ENCODE peak calls at places on chromosomes 5 and 9, in nine cellular contexts. One of them, this sample, is unnamed.

GRCh38 chr5:17302590-17302989 is 85.2 kb downstream of the BASP1 start:
- DNase-seq in fibroblast of the aortic adventitia: peak
- DNase-seq in foreskin fibroblast: no peak
- DNase-seq in ovary: no peak
- DNase-seq in cardiac muscle cell: peak
- DNase-seq in lower lobe of right lung: no peak
- DNase-seq in A549: peak
- DNase-seq in transverse colon: no peak
- DNase-seq in CD8-positive, alpha-beta T cell: no peak
- DNase-seq in this sample: no peak

GRCh38 chr9:72718503-72718902 is 197.1 kb downstream of the TMC1 start:
- DNase-seq in fibroblast of the aortic adventitia: no peak
- DNase-seq in foreskin fibroblast: no peak
- DNase-seq in ovary: no peak
- DNase-seq in cardiac muscle cell: no peak
- DNase-seq in lower lobe of right lung: no peak
- DNase-seq in A549: no peak
- DNase-seq in transverse colon: no peak
- DNase-seq in CD8-positive, alpha-beta T cell: no peak
- DNase-seq in this sample: no peak

GRCh38 chr5:68762201-68762600 is 331.6 kb upstream of the SLC30A5 start:
- DNase-seq in fibroblast of the aortic adventitia: no peak
- DNase-seq in foreskin fibroblast: no peak
- DNase-seq in ovary: no peak
- DNase-seq in cardiac muscle cell: no peak
- DNase-seq in lower lobe of right lung: no peak
- DNase-seq in A549: no peak
- DNase-seq in transverse colon: no peak
- DNase-seq in CD8-positive, alpha-beta T cell: no peak
- DNase-seq in this sample: no peak

GRCh38 chr5:5271606-5272321 is 131.6 kb downstream of the ADAMTS16 start:
- DNase-seq in fibroblast of the aortic adventitia: no peak
- DNase-seq in foreskin fibroblast: no peak
- DNase-seq in ovary: no peak
- DNase-seq in cardiac muscle cell: peak
- DNase-seq in lower lobe of right lung: no peak
- DNase-seq in A549: no peak
- DNase-seq in transverse colon: no peak
- DNase-seq in CD8-positive, alpha-beta T cell: no peak
- DNase-seq in this sample: peak

GRCh38 chr9:126146254-126147145 is 180.1 kb upstream of the MVB12B start:
- DNase-seq in fibroblast of the aortic adventitia: no peak
- DNase-seq in foreskin fibroblast: no peak
- DNase-seq in ovary: peak
- DNase-seq in cardiac muscle cell: no peak
- DNase-seq in lower lobe of right lung: no peak
- DNase-seq in A549: peak
- DNase-seq in transverse colon: peak
- DNase-seq in CD8-positive, alpha-beta T cell: no peak
- DNase-seq in this sample: no peak

GRCh38 chr5:121008041-121008440 is 543.9 kb downstream of the PRR16 start:
- DNase-seq in fibroblast of the aortic adventitia: no peak
- DNase-seq in foreskin fibroblast: no peak
- DNase-seq in ovary: no peak
- DNase-seq in cardiac muscle cell: no peak
- DNase-seq in lower lobe of right lung: no peak
- DNase-seq in A549: no peak
- DNase-seq in transverse colon: no peak
- DNase-seq in CD8-positive, alpha-beta T cell: no peak
- DNase-seq in this sample: no peak

GRCh38 chr9:26502311-26502710 is 390.3 kb downstream of the CAAP1 start:
- DNase-seq in fibroblast of the aortic adventitia: no peak
- DNase-seq in foreskin fibroblast: no peak
- DNase-seq in ovary: no peak
- DNase-seq in cardiac muscle cell: no peak
- DNase-seq in lower lobe of right lung: no peak
- DNase-seq in A549: no peak
- DNase-seq in transverse colon: no peak
- DNase-seq in CD8-positive, alpha-beta T cell: no peak
- DNase-seq in this sample: no peak

GRCh38 chr5:108810717-108811116 is 63.0 kb downstream of the FER start:
- DNase-seq in fibroblast of the aortic adventitia: no peak
- DNase-seq in foreskin fibroblast: no peak
- DNase-seq in ovary: no peak
- DNase-seq in cardiac muscle cell: no peak
- DNase-seq in lower lobe of right lung: no peak
- DNase-seq in A549: no peak
- DNase-seq in transverse colon: no peak
- DNase-seq in CD8-positive, alpha-beta T cell: no peak
- DNase-seq in this sample: no peak

GRCh38 chr5:140011297-140011802 is 31.7 kb downstream of the NRG2 start:
- DNase-seq in fibroblast of the aortic adventitia: peak
- DNase-seq in foreskin fibroblast: no peak
- DNase-seq in ovary: no peak
- DNase-seq in cardiac muscle cell: no peak
- DNase-seq in lower lobe of right lung: no peak
- DNase-seq in A549: peak
- DNase-seq in transverse colon: no peak
- DNase-seq in CD8-positive, alpha-beta T cell: no peak
- DNase-seq in this sample: no peak

GRCh38 chr5:109125755-109126429 is 283.9 kb downstream of the PJA2 start:
- DNase-seq in fibroblast of the aortic adventitia: no peak
- DNase-seq in foreskin fibroblast: no peak
- DNase-seq in ovary: no peak
- DNase-seq in cardiac muscle cell: no peak
- DNase-seq in lower lobe of right lung: no peak
- DNase-seq in A549: no peak
- DNase-seq in transverse colon: no peak
- DNase-seq in CD8-positive, alpha-beta T cell: no peak
- DNase-seq in this sample: no peak

GRCh38 chr5:159955056-159955624 is 38.9 kb downstream of the ADRA1B start:
- DNase-seq in fibroblast of the aortic adventitia: no peak
- DNase-seq in foreskin fibroblast: no peak
- DNase-seq in ovary: no peak
- DNase-seq in cardiac muscle cell: no peak
- DNase-seq in lower lobe of right lung: no peak
- DNase-seq in A549: no peak
- DNase-seq in transverse colon: no peak
- DNase-seq in CD8-positive, alpha-beta T cell: no peak
- DNase-seq in this sample: no peak

GRCh38 chr5:14250778-14251711 is 107.9 kb downstream of the TRIO start:
- DNase-seq in fibroblast of the aortic adventitia: no peak
- DNase-seq in foreskin fibroblast: no peak
- DNase-seq in ovary: no peak
- DNase-seq in cardiac muscle cell: no peak
- DNase-seq in lower lobe of right lung: no peak
- DNase-seq in A549: no peak
- DNase-seq in transverse colon: no peak
- DNase-seq in CD8-positive, alpha-beta T cell: no peak
- DNase-seq in this sample: no peak

GRCh38 chr9:135060461-135061116 is 26.9 kb upstream of the OLFM1 start:
- DNase-seq in fibroblast of the aortic adventitia: no peak
- DNase-seq in foreskin fibroblast: no peak
- DNase-seq in ovary: no peak
- DNase-seq in cardiac muscle cell: no peak
- DNase-seq in lower lobe of right lung: peak
- DNase-seq in A549: no peak
- DNase-seq in transverse colon: no peak
- DNase-seq in CD8-positive, alpha-beta T cell: no peak
- DNase-seq in this sample: no peak

GRCh38 chr9:113456235-113456634 is 7.3 kb upstream of the RGS3 start:
- DNase-seq in fibroblast of the aortic adventitia: peak
- DNase-seq in foreskin fibroblast: peak
- DNase-seq in ovary: no peak
- DNase-seq in cardiac muscle cell: peak
- DNase-seq in lower lobe of right lung: no peak
- DNase-seq in A549: no peak
- DNase-seq in transverse colon: no peak
- DNase-seq in CD8-positive, alpha-beta T cell: no peak
- DNase-seq in this sample: no peak

GRCh38 chr5:3226171-3226570 is 369.5 kb upstream of the IRX1 start:
- DNase-seq in fibroblast of the aortic adventitia: no peak
- DNase-seq in foreskin fibroblast: no peak
- DNase-seq in ovary: no peak
- DNase-seq in cardiac muscle cell: no peak
- DNase-seq in lower lobe of right lung: no peak
- DNase-seq in A549: no peak
- DNase-seq in transverse colon: no peak
- DNase-seq in CD8-positive, alpha-beta T cell: no peak
- DNase-seq in this sample: no peak

GRCh38 chr9:78669591-78669990 is 372.7 kb downstream of the PSAT1 start:
- DNase-seq in fibroblast of the aortic adventitia: no peak
- DNase-seq in foreskin fibroblast: no peak
- DNase-seq in ovary: no peak
- DNase-seq in cardiac muscle cell: no peak
- DNase-seq in lower lobe of right lung: no peak
- DNase-seq in A549: no peak
- DNase-seq in transverse colon: no peak
- DNase-seq in CD8-positive, alpha-beta T cell: no peak
- DNase-seq in this sample: no peak

DNA sequence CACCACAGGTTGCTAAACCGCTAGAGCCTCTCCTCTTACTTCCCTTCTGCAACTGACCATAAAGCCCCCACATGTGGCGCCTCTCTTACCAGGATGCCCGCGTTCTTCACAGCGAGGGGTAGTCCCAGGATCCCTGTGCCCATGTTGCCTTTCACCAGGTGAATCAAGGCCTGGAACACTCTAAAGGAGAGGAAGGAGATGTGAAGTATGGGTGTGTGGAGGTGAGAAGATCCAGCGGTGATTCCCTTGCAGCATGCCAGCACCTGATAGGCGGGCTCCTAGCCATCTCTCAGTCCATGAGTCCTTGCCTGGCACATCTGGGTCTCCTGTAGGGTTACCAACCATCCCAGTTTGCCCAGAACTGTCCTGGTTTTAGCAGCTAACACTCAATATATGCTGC is 3.3 kb downstream of the SLC36A2 start:
- DNase-seq in fibroblast of the aortic adventitia: no peak
- DNase-seq in foreskin fibroblast: no peak
- DNase-seq in ovary: no peak
- DNase-seq in cardiac muscle cell: no peak
- DNase-seq in lower lobe of right lung: no peak
- DNase-seq in A549: no peak
- DNase-seq in transverse colon: no peak
- DNase-seq in CD8-positive, alpha-beta T cell: no peak
- DNase-seq in this sample: no peak
- H3K4me3 ChIP-seq in fibroblast of the aortic adventitia: no peak
- H3K4me3 ChIP-seq in foreskin fibroblast: no peak
- H3K4me3 ChIP-seq in ovary: no peak
- H3K4me3 ChIP-seq in cardiac muscle cell: no peak
- H3K4me3 ChIP-seq in lower lobe of right lung: no peak
- H3K4me3 ChIP-seq in A549: no peak
- H3K4me3 ChIP-seq in transverse colon: no peak
- H3K4me3 ChIP-seq in CD8-positive, alpha-beta T cell: no peak
- H3K4me3 ChIP-seq in this sample: no peak

GRCh38 chr5:11177993-11178711 is 417.1 kb upstream of the DAP start:
- DNase-seq in fibroblast of the aortic adventitia: no peak
- DNase-seq in foreskin fibroblast: no peak
- DNase-seq in ovary: no peak
- DNase-seq in cardiac muscle cell: no peak
- DNase-seq in lower lobe of right lung: no peak
- DNase-seq in A549: no peak
- DNase-seq in transverse colon: no peak
- DNase-seq in CD8-positive, alpha-beta T cell: no peak
- DNase-seq in this sample: no peak

GRCh38 chr5:11181940-11182339 is 420.9 kb upstream of the DAP start:
- DNase-seq in fibroblast of the aortic adventitia: no peak
- DNase-seq in foreskin fibroblast: no peak
- DNase-seq in ovary: no peak
- DNase-seq in cardiac muscle cell: no peak
- DNase-seq in lower lobe of right lung: no peak
- DNase-seq in A549: no peak
- DNase-seq in transverse colon: no peak
- DNase-seq in CD8-positive, alpha-beta T cell: no peak
- DNase-seq in this sample: no peak

GRCh38 chr5:11180890-11181289 is 419.9 kb upstream of the DAP start:
- DNase-seq in fibroblast of the aortic adventitia: no peak
- DNase-seq in foreskin fibroblast: no peak
- DNase-seq in ovary: no peak
- DNase-seq in cardiac muscle cell: no peak
- DNase-seq in lower lobe of right lung: no peak
- DNase-seq in A549: no peak
- DNase-seq in transverse colon: no peak
- DNase-seq in CD8-positive, alpha-beta T cell: no peak
- DNase-seq in this sample: no peak

DNA sequence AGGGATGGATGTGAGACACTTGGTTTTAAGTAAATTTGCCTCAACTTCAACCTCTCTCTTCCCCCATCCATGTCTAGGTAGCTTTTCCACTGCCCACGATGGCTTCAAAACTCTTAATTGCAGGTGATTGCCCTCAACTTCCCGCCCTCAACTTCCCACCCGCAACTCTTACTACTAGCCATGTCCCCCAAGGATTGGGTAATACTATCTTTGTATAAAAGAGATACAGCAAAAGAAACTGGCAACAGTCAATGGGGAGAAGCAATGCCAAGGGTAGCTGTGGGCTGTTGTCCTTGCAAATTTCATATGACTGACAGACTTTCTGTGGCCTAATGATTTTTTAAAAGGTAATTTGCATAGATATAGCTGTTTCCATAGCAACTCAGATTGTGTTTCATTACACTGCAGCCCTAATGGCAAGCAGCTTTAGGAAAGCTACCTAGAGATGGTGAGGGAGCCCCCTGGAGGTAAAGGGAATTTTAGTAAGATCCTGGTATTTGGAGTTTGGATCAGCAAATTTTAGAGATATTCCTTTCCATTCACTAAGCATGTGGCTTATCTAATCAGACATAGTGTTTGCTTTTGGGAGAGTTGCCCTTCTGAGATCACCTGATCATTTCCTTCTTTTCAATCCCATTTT is 421.5 kb upstream of the DAP start:
- DNase-seq in fibroblast of the aortic adventitia: peak
- DNase-seq in foreskin fibroblast: peak
- DNase-seq in ovary: no peak
- DNase-seq in cardiac muscle cell: peak
- DNase-seq in lower lobe of right lung: no peak
- DNase-seq in A549: peak
- DNase-seq in transverse colon: no peak
- DNase-seq in CD8-positive, alpha-beta T cell: no peak
- DNase-seq in this sample: peak
- TF ChIP-seq CTCF in fibroblast of the aortic adventitia: peak
- TF ChIP-seq CTCF in foreskin fibroblast: peak
- TF ChIP-seq CTCF in ovary: no peak
- TF ChIP-seq CTCF in cardiac muscle cell: peak
- TF ChIP-seq CTCF in lower lobe of right lung: peak
- TF ChIP-seq CTCF in A549: peak
- TF ChIP-seq CTCF in transverse colon: no peak
- TF ChIP-seq CTCF in CD8-positive, alpha-beta T cell: no peak
- TF ChIP-seq CTCF in this sample: peak

GRCh38 chr5:55993013-55993412 is 1.8 kb downstream of the IL6ST start:
- DNase-seq in fibroblast of the aortic adventitia: peak
- DNase-seq in foreskin fibroblast: no peak
- DNase-seq in ovary: no peak
- DNase-seq in cardiac muscle cell: peak
- DNase-seq in lower lobe of right lung: no peak
- DNase-seq in A549: no peak
- DNase-seq in transverse colon: no peak
- DNase-seq in CD8-positive, alpha-beta T cell: no peak
- DNase-seq in this sample: no peak
- H3K4me3 ChIP-seq in fibroblast of the aortic adventitia: peak
- H3K4me3 ChIP-seq in foreskin fibroblast: peak
- H3K4me3 ChIP-seq in ovary: peak
- H3K4me3 ChIP-seq in cardiac muscle cell: peak
- H3K4me3 ChIP-seq in lower lobe of right lung: peak
- H3K4me3 ChIP-seq in A549: peak
- H3K4me3 ChIP-seq in transverse colon: peak
- H3K4me3 ChIP-seq in CD8-positive, alpha-beta T cell: peak
- H3K4me3 ChIP-seq in this sample: peak

GRCh38 chr5:8685704-8686103 is 816.8 kb downstream of the MTRR start:
- DNase-seq in fibroblast of the aortic adventitia: peak
- DNase-seq in foreskin fibroblast: no peak
- DNase-seq in ovary: no peak
- DNase-seq in cardiac muscle cell: no peak
- DNase-seq in lower lobe of right lung: no peak
- DNase-seq in A549: no peak
- DNase-seq in transverse colon: no peak
- DNase-seq in CD8-positive, alpha-beta T cell: no peak
- DNase-seq in this sample: no peak
- TF ChIP-seq CTCF in fibroblast of the aortic adventitia: no peak
- TF ChIP-seq CTCF in foreskin fibroblast: no peak
- TF ChIP-seq CTCF in ovary: no peak
- TF ChIP-seq CTCF in cardiac muscle cell: no peak
- TF ChIP-seq CTCF in lower lobe of right lung: no peak
- TF ChIP-seq CTCF in A549: no peak
- TF ChIP-seq CTCF in transverse colon: no peak
- TF ChIP-seq CTCF in CD8-positive, alpha-beta T cell: no peak
- TF ChIP-seq CTCF in this sample: no peak